ENCODE peak calls at places on chromosomes 5 and 9, in five cellular contexts. Z is right atrium auricular region; S is breast epithelium; U is CD8-positive, alpha-beta T cell; A is GM06990. V is an unnamed sample.

GRCh38 chr5:15768936-15769335 is 269.0 kb downstream of the FBXL7 start:
- DNase-seq in A (no peak), S (no peak), Z (no peak), U (no peak), V (no peak)

GRCh38 chr5:83956386-83956785 is 235.7 kb upstream of the HAPLN1 start:
- DNase-seq in S (no peak), U (no peak), Z (no peak), A (no peak), V (no peak)

GRCh38 chr5:154221371-154221896 is 30.9 kb downstream of the GALNT10 start:
- DNase-seq in U (peak; percentile 57), A (no peak), Z (peak; percentile 66), S (no peak), V (no peak)

GRCh38 chr5:133849116-133849515 is 119.3 kb downstream of the C5orf15 start:
- DNase-seq in A (no peak), U (no peak), Z (no peak), S (no peak), V (peak; percentile 31)

GRCh38 chr5:179292681-179293080 is 52.6 kb downstream of the ADAMTS2 start:
- DNase-seq in A (no peak), U (no peak), S (no peak), Z (no peak), V (no peak)

GRCh38 chr5:171980729-171981128 is 25.7 kb downstream of the FBXW11 start:
- DNase-seq in A (no peak), Z (no peak), U (no peak), S (no peak), V (no peak)

GRCh38 chr5:74127377-74128338 is 501.7 kb downstream of the ARHGEF28 start:
- DNase-seq in Z (no peak), S (no peak), U (no peak), A (no peak), V (no peak)

GRCh38 chr5:53779541-53779981 is 219.1 kb downstream of the NDUFS4 start:
- DNase-seq in S (no peak), Z (no peak), A (no peak), U (no peak), V (no peak)

GRCh38 chr9:87445646-87446045 is 52.0 kb upstream of the DAPK1 start:
- DNase-seq in Z (peak; percentile 61), S (no peak), U (no peak), A (peak; percentile 10), V (no peak)

GRCh38 chr5:138677782-138678181 is 75.4 kb upstream of the CTNNA1 start:
- DNase-seq in U (no peak), Z (no peak), S (no peak), A (no peak), V (no peak)

GRCh38 chr9:18544456-18544855 is 70.5 kb downstream of the ADAMTSL1 start:
- DNase-seq in S (no peak), A (no peak), Z (no peak), U (no peak), V (no peak)

GRCh38 chr5:2391566-2391965 is 359.9 kb downstream of the IRX2 start:
- DNase-seq in S (no peak), A (no peak), U (no peak), Z (no peak), V (no peak)

GRCh38 chr9:126617003-126617739 is 3.4 kb downstream of the LMX1B start:
- DNase-seq in A (no peak), Z (no peak), S (no peak), U (no peak), V (no peak)

GRCh38 chr5:156394642-156395393 is 67.9 kb downstream of the SGCD start:
- DNase-seq in A (no peak), S (no peak), Z (no peak), U (no peak), V (no peak)

GRCh38 chr5:5025774-5026406 is 114.2 kb upstream of the ADAMTS16 start:
- DNase-seq in U (no peak), A (no peak), S (no peak), Z (no peak), V (no peak)

DNA sequence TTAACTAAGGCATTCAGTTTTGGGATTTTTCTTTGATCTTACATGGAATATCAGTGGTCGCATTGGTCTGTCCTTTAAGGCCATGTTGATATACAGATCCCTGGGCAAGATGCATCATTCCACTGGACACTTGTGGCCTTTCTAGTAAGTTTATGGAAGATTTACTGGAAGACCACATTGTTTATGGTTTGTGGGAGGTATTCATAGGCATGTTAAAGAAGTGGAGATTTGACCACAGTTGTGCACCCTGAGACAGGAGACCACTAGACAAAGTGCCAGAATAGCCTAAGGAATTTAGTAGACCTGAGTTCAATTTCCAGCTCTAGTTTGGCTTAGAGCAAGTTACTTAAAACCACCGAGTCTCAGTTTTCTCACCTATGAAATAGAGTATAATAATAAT is 383.1 kb upstream of the PAPPA start:
- DNase-seq in Z (no peak), S (no peak), A (no peak), U (no peak), V (no peak)
- H3K27me3 ChIP-seq in Z (no peaks in the 10 kb centered on the region), S (no peaks in the 10 kb centered on the region), A (no peaks in the 10 kb centered on the region), U (no peaks in the 10 kb centered on the region), V (no peaks in the 10 kb centered on the region)

DNA sequence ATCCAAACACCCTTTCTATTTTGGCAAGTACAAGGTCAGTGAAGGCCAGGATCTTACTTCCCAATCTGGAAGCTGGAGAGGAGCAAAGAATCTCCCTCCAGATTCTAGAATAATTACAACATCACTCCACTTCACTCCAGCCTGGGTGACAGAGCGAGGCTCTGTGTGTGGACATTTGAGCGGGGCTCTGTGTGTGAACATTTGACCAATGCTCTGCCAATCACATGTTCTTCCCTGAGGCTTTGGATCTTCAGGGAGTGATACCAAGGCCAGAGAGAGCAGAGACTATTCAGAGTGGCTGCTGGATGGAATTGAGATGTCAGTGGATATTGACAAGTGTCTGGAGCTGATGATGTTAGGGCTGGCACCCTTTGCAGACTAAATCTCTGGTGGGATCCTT is 24.7 kb upstream of the ANKRD34B start:
- DNase-seq in U (no peak), S (no peak), A (no peak), Z (no peak), V (no peak)
- H3K27me3 ChIP-seq in U (no peaks in the 10 kb centered on the region), S (no peaks in the 10 kb centered on the region), A (no peaks in the 10 kb centered on the region), Z (no peaks in the 10 kb centered on the region), V (no peaks in the 10 kb centered on the region)

DNA sequence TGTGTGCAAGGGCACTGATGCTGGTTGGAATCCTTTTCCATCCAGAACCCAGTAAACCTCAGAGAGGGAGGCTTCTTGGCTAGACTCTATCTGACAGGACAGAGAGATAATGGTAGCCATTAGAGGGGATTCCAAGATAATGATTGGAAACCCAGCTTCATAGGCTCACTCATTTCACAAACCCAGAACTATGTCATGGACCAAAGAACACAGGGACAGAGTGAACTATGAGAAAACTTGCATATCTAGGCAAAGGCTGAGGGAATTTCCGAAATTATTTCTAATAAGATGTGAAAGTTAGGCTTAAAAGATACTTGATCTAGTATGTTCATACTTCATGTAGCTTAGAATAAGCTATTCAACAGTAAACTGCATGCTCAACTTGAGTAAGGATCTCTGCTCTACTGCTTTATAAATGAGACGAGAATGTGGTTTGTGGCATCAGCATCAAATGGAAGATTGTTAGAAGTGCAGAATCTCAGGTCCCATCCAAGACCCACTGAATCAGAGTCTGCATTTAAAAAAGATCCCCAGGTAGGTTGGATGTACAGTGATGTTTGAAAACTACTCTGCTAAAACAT is 261.4 kb downstream of the DMRT2 start:
- DNase-seq in S (no peak), A (no peak), Z (no peak), U (no peak), V (no peak)
- H3K27me3 ChIP-seq in S (no peaks in the 10 kb centered on the region), A (no peaks in the 10 kb centered on the region), Z (no peaks in the 10 kb centered on the region), U (no peaks in the 10 kb centered on the region), V (no peaks in the 10 kb centered on the region)

DNA sequence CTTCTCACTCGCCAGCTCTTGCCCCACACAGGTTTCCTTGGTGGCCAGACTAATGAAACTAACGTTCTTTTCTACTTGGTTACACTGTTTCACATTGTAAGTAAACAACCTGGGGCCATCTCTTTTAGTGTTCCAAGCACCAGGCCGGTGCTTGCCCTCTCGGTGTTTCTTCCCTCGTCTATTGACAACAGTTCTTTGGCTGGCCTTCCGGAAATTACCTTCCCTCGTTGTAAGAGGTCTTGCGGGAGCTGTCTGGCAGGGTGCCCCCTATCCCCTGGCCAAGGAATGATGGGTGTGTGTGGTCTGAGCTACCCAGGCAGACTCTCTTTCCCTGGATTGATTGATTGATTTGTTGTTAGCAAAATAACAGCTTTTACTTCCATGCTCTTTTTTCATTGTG is 918 bp upstream of the MYMK start:
- DNase-seq in Z (no peak), U (no peak), A (no peak), S (no peak), V (no peak)
- H3K27me3 ChIP-seq in Z (no peaks in the 10 kb centered on the region), U (no peaks in the 10 kb centered on the region), A (no peaks in the 10 kb centered on the region), S (no peaks in the 10 kb centered on the region), V (no peaks in the 10 kb centered on the region)

GRCh38 chr5:36033050-36033449 is 33.6 kb downstream of the UGT3A2 start:
- DNase-seq in A (no peak), Z (no peak), S (no peak), U (no peak), V (no peak)
- H3K27me3 ChIP-seq in A (no peaks in the 10 kb centered on the region), Z (no peaks in the 10 kb centered on the region), S (no peaks in the 10 kb centered on the region), U (no peaks in the 10 kb centered on the region), V (no peaks in the 10 kb centered on the region)

GRCh38 chr9:121773286-121773953 is 122.0 kb downstream of the DAB2IP start:
- DNase-seq in U (no peak), A (no peak), Z (no peak), S (peak; percentile 49), V (peak; percentile 60)
- H3K27me3 ChIP-seq in U (no peaks in the 10 kb centered on the region), A (no peaks in the 10 kb centered on the region), Z (no peaks in the 10 kb centered on the region), S (no peaks in the 10 kb centered on the region), V (no peaks in the 10 kb centered on the region)

DNA sequence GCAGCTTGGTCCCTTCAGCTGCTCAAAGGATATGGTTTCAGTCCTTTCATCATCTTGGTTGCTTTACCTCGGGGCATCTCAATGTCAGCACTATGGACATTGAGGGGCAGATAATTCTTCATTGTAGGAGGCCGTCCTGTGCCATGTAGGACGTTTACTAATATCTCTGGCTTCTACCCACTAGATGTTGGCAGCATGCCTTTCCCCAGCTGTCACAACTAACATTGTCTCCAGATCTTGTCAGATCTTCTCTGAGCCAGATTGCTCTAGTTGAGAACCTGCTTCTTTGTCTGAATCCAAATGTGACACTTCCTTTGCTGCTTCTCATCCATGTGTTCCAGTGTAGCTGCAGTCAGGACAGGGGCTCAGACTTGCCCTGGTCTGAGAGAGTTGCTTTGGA is 10.3 kb downstream of the PTPA start:
- DNase-seq in Z (no peak), S (no peak), A (no peak), U (no peak), V (no peak)
- H3K27me3 ChIP-seq in Z (no peaks in the 10 kb centered on the region), S (no peaks in the 10 kb centered on the region), A (no peaks in the 10 kb centered on the region), U (no peaks in the 10 kb centered on the region), V (no peaks in the 10 kb centered on the region)

GRCh38 chr5:142326480-142326938 is 1.7 kb upstream of the SPRY4 start:
- DNase-seq in A (peak; percentile 19), Z (no peak), U (no peak), S (no peak), V (no peak)
- H3K27me3 ChIP-seq in A (no peaks in the 10 kb centered on the region), Z (no peaks in the 10 kb centered on the region), U (peaks cover 19% of the 10 kb centered on the region), S (no peaks in the 10 kb centered on the region), V (no peaks in the 10 kb centered on the region)

DNA sequence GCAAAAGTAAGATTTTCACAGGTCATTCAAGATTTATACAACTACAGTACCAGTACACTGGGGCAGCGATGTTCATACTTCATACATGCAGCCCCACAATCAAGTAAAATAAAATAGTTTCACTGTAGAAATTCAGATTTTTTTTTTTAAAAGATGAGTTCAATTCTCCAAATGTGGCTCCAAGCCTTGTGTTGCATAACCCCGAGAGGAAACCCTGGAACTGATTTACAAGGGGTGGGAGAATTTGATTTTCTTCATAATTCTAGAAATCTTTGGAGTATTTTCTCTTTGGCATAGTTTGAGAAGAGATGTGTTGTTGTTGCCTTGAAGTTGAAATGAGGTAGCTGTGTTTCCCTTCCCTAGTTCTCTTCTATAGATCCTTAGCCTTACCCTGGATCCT is 3.0 kb downstream of the RHOBTB3 start:
- DNase-seq in U (no peak), Z (no peak), S (no peak), A (no peak), V (no peak)
- H3K27me3 ChIP-seq in U (peaks cover 12% of the 10 kb centered on the region), Z (no peaks in the 10 kb centered on the region), S (no peaks in the 10 kb centered on the region), A (no peaks in the 10 kb centered on the region), V (no peaks in the 10 kb centered on the region)

V was measured in ascending aorta.